ENCODE peak calls at places on chromosomes 11 and 22, in eight cellular contexts. One of them, this sample, is unnamed.

GRCh38 chr11:65560555-65561418 is 2.6 kb upstream of the LTBP3 start:
- DNase-seq in A549: peak; percentile 74
- DNase-seq in HCT116: no peak
- DNase-seq in SK-N-SH: peak; percentile 84
- DNase-seq in AG04450: no peak
- DNase-seq in right atrium auricular region: no peak
- DNase-seq in uterus: peak; percentile 79
- DNase-seq in fibroblast of the aortic adventitia: peak; percentile 66
- DNase-seq in this sample: peak; percentile 89

GRCh38 chr11:127059286-127060200 is 59.0 kb upstream of the KIRREL3 start:
- DNase-seq in A549: no peak
- DNase-seq in HCT116: no peak
- DNase-seq in SK-N-SH: no peak
- DNase-seq in AG04450: no peak
- DNase-seq in right atrium auricular region: no peak
- DNase-seq in uterus: no peak
- DNase-seq in fibroblast of the aortic adventitia: no peak
- DNase-seq in this sample: no peak

GRCh38 chr11:28259177-28259843 is 151.1 kb downstream of the METTL15 start:
- DNase-seq in A549: no peak
- DNase-seq in HCT116: no peak
- DNase-seq in SK-N-SH: no peak
- DNase-seq in AG04450: no peak
- DNase-seq in right atrium auricular region: no peak
- DNase-seq in uterus: no peak
- DNase-seq in fibroblast of the aortic adventitia: no peak
- DNase-seq in this sample: no peak

GRCh38 chr11:57071829-57072228 is 83.1 kb downstream of the OR5AK2 start:
- DNase-seq in A549: no peak
- DNase-seq in HCT116: no peak
- DNase-seq in SK-N-SH: no peak
- DNase-seq in AG04450: no peak
- DNase-seq in right atrium auricular region: no peak
- DNase-seq in uterus: no peak
- DNase-seq in fibroblast of the aortic adventitia: peak; percentile 40
- DNase-seq in this sample: no peak

GRCh38 chr11:60924906-60925684 is 835 bp downstream of the TMEM132A start:
- DNase-seq in A549: no peak
- DNase-seq in HCT116: no peak
- DNase-seq in SK-N-SH: peak; percentile 80
- DNase-seq in AG04450: no peak
- DNase-seq in right atrium auricular region: no peak
- DNase-seq in uterus: no peak
- DNase-seq in fibroblast of the aortic adventitia: no peak
- DNase-seq in this sample: peak; percentile 83

GRCh38 chr11:1234771-1235614 is 12.1 kb downstream of the MUC5B start:
- DNase-seq in A549: no peak
- DNase-seq in HCT116: no peak
- DNase-seq in SK-N-SH: peak; percentile 29
- DNase-seq in AG04450: no peak
- DNase-seq in right atrium auricular region: no peak
- DNase-seq in uterus: no peak
- DNase-seq in fibroblast of the aortic adventitia: no peak
- DNase-seq in this sample: peak; percentile 72

GRCh38 chr11:105321696-105322095 is 182.1 kb upstream of the CARD18 start:
- DNase-seq in A549: no peak
- DNase-seq in HCT116: no peak
- DNase-seq in SK-N-SH: no peak
- DNase-seq in AG04450: no peak
- DNase-seq in right atrium auricular region: no peak
- DNase-seq in uterus: no peak
- DNase-seq in fibroblast of the aortic adventitia: no peak
- DNase-seq in this sample: no peak

GRCh38 chr11:63933459-63933858 is 5.3 kb upstream of the NAA40 start:
- DNase-seq in A549: no peak
- DNase-seq in HCT116: no peak
- DNase-seq in SK-N-SH: no peak
- DNase-seq in AG04450: no peak
- DNase-seq in right atrium auricular region: no peak
- DNase-seq in uterus: no peak
- DNase-seq in fibroblast of the aortic adventitia: peak; percentile 28
- DNase-seq in this sample: no peak

GRCh38 chr22:39546889-39547586 is 14.5 kb upstream of the RPS19BP1 start:
- DNase-seq in A549: no peak
- DNase-seq in HCT116: no peak
- DNase-seq in SK-N-SH: no peak
- DNase-seq in AG04450: no peak
- DNase-seq in right atrium auricular region: no peak
- DNase-seq in uterus: no peak
- DNase-seq in fibroblast of the aortic adventitia: peak; percentile 43
- DNase-seq in this sample: no peak

GRCh38 chr22:11253000-11253511 is 4274.9 kb upstream of the OR11H1 start:
- DNase-seq in A549: no peak
- DNase-seq in HCT116: no peak
- DNase-seq in SK-N-SH: no peak
- DNase-seq in AG04450: no peak
- DNase-seq in right atrium auricular region: no peak
- DNase-seq in uterus: no peak
- DNase-seq in fibroblast of the aortic adventitia: no peak
- DNase-seq in this sample: no peak

GRCh38 chr22:19987394-19988306 is 29.0 kb downstream of the ARVCF start:
- DNase-seq in A549: no peak
- DNase-seq in HCT116: no peak
- DNase-seq in SK-N-SH: no peak
- DNase-seq in AG04450: no peak
- DNase-seq in right atrium auricular region: no peak
- DNase-seq in uterus: peak; percentile 53
- DNase-seq in fibroblast of the aortic adventitia: no peak
- DNase-seq in this sample: no peak

GRCh38 chr22:27120036-27120435 is 462.6 kb downstream of the MIAT start:
- DNase-seq in A549: no peak
- DNase-seq in HCT116: no peak
- DNase-seq in SK-N-SH: no peak
- DNase-seq in AG04450: no peak
- DNase-seq in right atrium auricular region: no peak
- DNase-seq in uterus: no peak
- DNase-seq in fibroblast of the aortic adventitia: no peak
- DNase-seq in this sample: no peak

GRCh38 chr11:11558352-11558751 is 63.5 kb downstream of the GALNT18 start:
- DNase-seq in A549: no peak
- DNase-seq in HCT116: no peak
- DNase-seq in SK-N-SH: no peak
- DNase-seq in AG04450: no peak
- DNase-seq in right atrium auricular region: no peak
- DNase-seq in uterus: no peak
- DNase-seq in fibroblast of the aortic adventitia: no peak
- DNase-seq in this sample: no peak

GRCh38 chr11:5369793-5370192 is 13.8 kb upstream of the OR51M1 start:
- DNase-seq in A549: peak; percentile 1
- DNase-seq in HCT116: no peak
- DNase-seq in SK-N-SH: peak; percentile 1
- DNase-seq in AG04450: peak; percentile 75
- DNase-seq in right atrium auricular region: no peak
- DNase-seq in uterus: no peak
- DNase-seq in fibroblast of the aortic adventitia: peak; percentile 77
- DNase-seq in this sample: peak; percentile 22

GRCh38 chr11:92141159-92141558 is 83.5 kb upstream of the FAT3 start:
- DNase-seq in A549: no peak
- DNase-seq in HCT116: no peak
- DNase-seq in SK-N-SH: peak; percentile 70
- DNase-seq in AG04450: no peak
- DNase-seq in right atrium auricular region: no peak
- DNase-seq in uterus: no peak
- DNase-seq in fibroblast of the aortic adventitia: no peak
- DNase-seq in this sample: no peak

GRCh38 chr11:83191986-83192385 is 1.5 kb upstream of the ANKRD42 start:
- DNase-seq in A549: no peak
- DNase-seq in HCT116: no peak
- DNase-seq in SK-N-SH: no peak
- DNase-seq in AG04450: no peak
- DNase-seq in right atrium auricular region: no peak
- DNase-seq in uterus: no peak
- DNase-seq in fibroblast of the aortic adventitia: no peak
- DNase-seq in this sample: no peak
- H3K4me3 ChIP-seq in A549: peak overlapping the region; percentile 73
- H3K4me3 ChIP-seq in HCT116: peak overlapping the region; percentile 85
- H3K4me3 ChIP-seq in SK-N-SH: peak overlapping the region; percentile 96
- H3K4me3 ChIP-seq in AG04450: peak overlapping the region; percentile 93
- H3K4me3 ChIP-seq in right atrium auricular region: no peak overlapping the region
- H3K4me3 ChIP-seq in uterus: no peak overlapping the region
- H3K4me3 ChIP-seq in fibroblast of the aortic adventitia: peak overlapping the region; percentile 90
- H3K4me3 ChIP-seq in this sample: no peak overlapping the region

GRCh38 chr22:45290410-45290936 is 5.7 kb downstream of the UPK3A start:
- DNase-seq in A549: no peak
- DNase-seq in HCT116: peak; percentile 64
- DNase-seq in SK-N-SH: no peak
- DNase-seq in AG04450: peak; percentile 39
- DNase-seq in right atrium auricular region: no peak
- DNase-seq in uterus: no peak
- DNase-seq in fibroblast of the aortic adventitia: no peak
- DNase-seq in this sample: peak; percentile 63

GRCh38 chr22:45286854-45287551 is 2.3 kb downstream of the UPK3A start:
- DNase-seq in A549: no peak
- DNase-seq in HCT116: no peak
- DNase-seq in SK-N-SH: no peak
- DNase-seq in AG04450: no peak
- DNase-seq in right atrium auricular region: no peak
- DNase-seq in uterus: no peak
- DNase-seq in fibroblast of the aortic adventitia: no peak
- DNase-seq in this sample: no peak

GRCh38 chr22:45284705-45285305 is at the start of gene UPK3A:
- DNase-seq in A549: peak; percentile 28
- DNase-seq in HCT116: peak; percentile 33
- DNase-seq in SK-N-SH: peak; percentile 77
- DNase-seq in AG04450: no peak
- DNase-seq in right atrium auricular region: no peak
- DNase-seq in uterus: no peak
- DNase-seq in fibroblast of the aortic adventitia: no peak
- DNase-seq in this sample: peak; percentile 98

GRCh38 chr22:45280995-45281394 is 3.8 kb upstream of the UPK3A start:
- DNase-seq in A549: no peak
- DNase-seq in HCT116: no peak
- DNase-seq in SK-N-SH: no peak
- DNase-seq in AG04450: no peak
- DNase-seq in right atrium auricular region: no peak
- DNase-seq in uterus: no peak
- DNase-seq in fibroblast of the aortic adventitia: no peak
- DNase-seq in this sample: no peak

DNA sequence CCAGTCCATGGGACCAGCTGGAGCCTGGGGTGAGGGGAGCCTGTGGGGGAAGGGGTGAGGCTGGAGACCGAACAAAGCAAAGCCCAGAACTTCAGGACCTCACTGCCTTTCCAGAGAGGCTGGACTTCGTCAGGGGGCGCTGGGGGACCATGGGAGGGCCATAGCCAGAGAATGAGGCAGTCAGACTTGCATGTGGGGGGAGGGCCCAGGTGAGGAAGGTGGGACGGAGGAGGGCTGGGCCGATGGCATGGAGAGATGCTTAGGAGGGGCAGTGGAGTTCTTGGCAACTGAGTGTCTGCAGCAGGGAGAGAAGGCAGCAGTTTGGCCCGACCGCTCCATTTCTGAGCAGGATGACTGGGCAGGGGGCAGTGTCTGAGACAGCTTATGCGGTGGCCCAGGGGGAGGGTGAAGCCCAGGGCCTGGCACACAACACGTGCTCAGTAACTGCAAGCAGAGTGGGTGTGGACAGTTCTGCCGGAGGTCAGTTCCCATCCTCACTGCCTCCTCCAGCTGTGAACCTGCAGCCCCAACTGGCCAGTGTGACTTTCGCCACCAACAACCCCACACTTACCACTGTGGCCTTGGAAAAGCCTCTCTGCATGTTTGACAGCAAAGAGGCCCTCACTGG is 796 bp downstream of the UPK3A start:
- DNase-seq in A549: no peak
- DNase-seq in HCT116: no peak
- DNase-seq in SK-N-SH: no peak
- DNase-seq in AG04450: no peak
- DNase-seq in right atrium auricular region: no peak
- DNase-seq in uterus: no peak
- DNase-seq in fibroblast of the aortic adventitia: no peak
- DNase-seq in this sample: peak; percentile 83
- H3K4me3 ChIP-seq in A549: no peak overlapping the region
- H3K4me3 ChIP-seq in HCT116: peak overlapping the region; percentile 53
- H3K4me3 ChIP-seq in SK-N-SH: no peak overlapping the region
- H3K4me3 ChIP-seq in AG04450: no peak overlapping the region
- H3K4me3 ChIP-seq in right atrium auricular region: no peak overlapping the region
- H3K4me3 ChIP-seq in uterus: no peak overlapping the region
- H3K4me3 ChIP-seq in fibroblast of the aortic adventitia: no peak overlapping the region
- H3K4me3 ChIP-seq in this sample: peak overlapping the region; percentile 49

DNA sequence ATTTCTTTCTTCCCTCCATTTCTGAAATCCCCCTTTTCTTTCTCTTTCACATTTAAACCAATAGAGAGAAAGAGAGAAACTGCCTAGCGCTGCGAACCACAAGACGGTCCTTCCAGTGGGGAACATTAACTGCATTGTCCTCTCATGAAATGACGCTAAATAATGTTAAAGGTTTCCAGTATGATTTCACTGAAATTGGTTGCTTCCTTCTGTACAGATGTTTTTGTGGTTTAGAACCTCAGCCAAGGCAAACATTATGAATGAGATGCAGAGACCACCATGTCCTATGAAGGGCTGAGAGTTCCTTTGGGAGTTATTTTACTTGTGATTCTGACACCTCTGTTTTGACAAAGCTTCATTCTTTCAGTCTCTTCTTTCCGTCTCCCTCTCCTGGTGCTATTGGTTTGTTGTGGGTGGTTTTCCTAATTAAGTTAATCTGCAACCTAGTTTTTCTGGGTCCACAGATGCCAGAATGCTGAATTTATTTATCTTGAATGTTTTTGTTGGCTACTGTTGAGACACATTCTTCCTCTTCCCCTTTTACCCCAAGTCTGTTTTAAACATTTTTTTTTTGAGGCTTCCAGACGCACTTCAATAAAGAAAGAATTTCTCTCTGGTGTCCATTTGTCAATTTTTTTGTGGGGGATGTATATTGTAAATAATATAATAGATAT is 52.0 kb downstream of the ZBTB16 start:
- DNase-seq in A549: no peak
- DNase-seq in HCT116: no peak
- DNase-seq in SK-N-SH: no peak
- DNase-seq in AG04450: no peak
- DNase-seq in right atrium auricular region: no peak
- DNase-seq in uterus: no peak
- DNase-seq in fibroblast of the aortic adventitia: no peak
- DNase-seq in this sample: no peak
- H3K4me3 ChIP-seq in A549: no peak overlapping the region
- H3K4me3 ChIP-seq in HCT116: no peak overlapping the region
- H3K4me3 ChIP-seq in SK-N-SH: no peak overlapping the region
- H3K4me3 ChIP-seq in AG04450: no peak overlapping the region
- H3K4me3 ChIP-seq in right atrium auricular region: no peak overlapping the region
- H3K4me3 ChIP-seq in uterus: no peak overlapping the region
- H3K4me3 ChIP-seq in fibroblast of the aortic adventitia: no peak overlapping the region
- H3K4me3 ChIP-seq in this sample: no peak overlapping the region

DNA sequence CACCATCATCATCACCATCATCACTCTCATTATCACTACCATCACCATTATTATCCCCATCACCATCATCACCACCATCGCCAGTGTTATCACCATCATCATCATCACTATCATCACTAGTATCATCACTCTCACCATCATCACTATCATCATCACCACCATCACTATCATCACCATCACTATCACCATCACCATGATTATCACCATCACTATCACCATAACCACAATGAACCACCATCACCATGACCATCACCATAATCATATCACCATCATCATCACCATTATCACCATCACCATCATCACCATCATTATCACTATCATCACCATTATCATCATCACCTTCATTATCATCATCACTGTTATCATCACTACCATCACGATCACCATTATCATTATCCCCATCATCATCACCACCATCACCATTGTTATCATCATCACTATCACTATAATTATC is 326.7 kb downstream of the BRD1 start:
- DNase-seq in A549: no peak
- DNase-seq in HCT116: no peak
- DNase-seq in SK-N-SH: no peak
- DNase-seq in AG04450: no peak
- DNase-seq in right atrium auricular region: no peak
- DNase-seq in uterus: no peak
- DNase-seq in fibroblast of the aortic adventitia: no peak
- DNase-seq in this sample: no peak
- H3K4me3 ChIP-seq in A549: no peak overlapping the region
- H3K4me3 ChIP-seq in HCT116: no peak overlapping the region
- H3K4me3 ChIP-seq in SK-N-SH: no peak overlapping the region
- H3K4me3 ChIP-seq in AG04450: no peak overlapping the region
- H3K4me3 ChIP-seq in right atrium auricular region: no peak overlapping the region
- H3K4me3 ChIP-seq in uterus: no peak overlapping the region
- H3K4me3 ChIP-seq in fibroblast of the aortic adventitia: no peak overlapping the region
- H3K4me3 ChIP-seq in this sample: no peak overlapping the region

This sample was measured in H7.